ENCODE peak calls at places on chromosomes 12 and 14, in four cellular contexts. G is PC-3; H is CD4-positive, alpha-beta memory T cell; L is NT2/D1. V is an unnamed sample.

GRCh38 chr12:123987022-123987421 is 14.0 kb downstream of the ZNF664 start:
- DNase-seq in G (no peak), H (no peak), L (no peak), V (no peak)

GRCh38 chr12:78208106-78208505 is 377.4 kb downstream of the NAV3 start:
- DNase-seq in G (peak), H (no peak), L (no peak), V (no peak)

GRCh38 chr12:64066052-64066451 is 156.0 kb downstream of the KICS2 start:
- DNase-seq in G (no peak), H (no peak), L (no peak), V (no peak)

GRCh38 chr12:51373222-51373621 is 18.0 kb downstream of the GALNT6 start:
- DNase-seq in G (no peak), H (no peak), L (no peak), V (no peak)

GRCh38 chr12:2191534-2192153 is 138.9 kb downstream of the CACNA1C start:
- DNase-seq in G (no peak), H (no peak), L (no peak), V (no peak)

GRCh38 chr12:26611598-26611997 is 221.4 kb downstream of the ITPR2 start:
- DNase-seq in G (no peak), H (no peak), L (no peak), V (no peak)

GRCh38 chr12:108302471-108303311 is 36.4 kb downstream of the CMKLR1 start:
- DNase-seq in G (peak), H (no peak), L (peak), V (no peak)

GRCh38 chr14:64730061-64730440 is 25.8 kb downstream of the PLEKHG3 start:
- DNase-seq in G (no peak), H (no peak), L (no peak), V (no peak)

GRCh38 chr12:97640826-97641225 is 178.2 kb downstream of the RMST start:
- DNase-seq in G (no peak), H (no peak), L (no peak), V (no peak)

GRCh38 chr12:68246350-68246749 is 7.1 kb downstream of the IL22 start:
- DNase-seq in G (no peak), H (no peak), L (no peak), V (no peak)

GRCh38 chr12:131204416-131205311 is 251.0 kb downstream of the ADGRD1 start:
- DNase-seq in G (no peak), H (no peak), L (no peak), V (no peak)

GRCh38 chr14:98704441-98704840 is 567.6 kb downstream of the BCL11B start:
- DNase-seq in G (no peak), H (peak), L (no peak), V (peak)

GRCh38 chr14:67680121-67680602 is 5.7 kb upstream of the VTI1B start:
- DNase-seq in G (peak), H (no peak), L (no peak), V (no peak)

GRCh38 chr14:33364536-33364935 is 425.9 kb downstream of the NPAS3 start:
- DNase-seq in G (no peak), H (no peak), L (no peak), V (no peak)

GRCh38 chr12:94678849-94679248 is 28.5 kb upstream of the TMCC3 start:
- DNase-seq in G (no peak), H (no peak), L (no peak), V (no peak)

GRCh38 chr14:64089920-64090319 is 204.3 kb downstream of the ESR2 start:
- DNase-seq in G (no peak), H (no peak), L (peak), V (no peak)

GRCh38 chr12:117439531-117440001 is 78.1 kb upstream of the NOS1 start:
- DNase-seq in G (no peak), H (no peak), L (no peak), V (no peak)

GRCh38 chr12:93886533-93887511 is 209.6 kb downstream of the CRADD start:
- DNase-seq in G (peak), H (no peak), L (no peak), V (no peak)

GRCh38 chr12:104163631-104164030 is 25.6 kb upstream of the NFYB start:
- DNase-seq in G (no peak), H (no peak), L (no peak), V (no peak)

GRCh38 chr12:92020983-92021664 is 124.5 kb downstream of the BTG1 start:
- DNase-seq in G (no peak), H (no peak), L (peak), V (no peak)

GRCh38 chr12:132771126-132771838 is 9.7 kb upstream of the ANKLE2 start:
- DNase-seq in G (no peak), H (peak), L (no peak), V (peak)

GRCh38 chr12:117097159-117097558 is 2.1 kb downstream of the TESC start:
- DNase-seq in G (no peak), H (no peak), L (no peak), V (no peak)

GRCh38 chr12:118813778-118814359 is 167.5 kb upstream of the SRRM4 start:
- DNase-seq in G (no peak), H (no peak), L (peak), V (no peak)

GRCh38 chr14:93430889-93431670 is at the start of gene UNC79:
- DNase-seq in G (no peak), H (no peak), L (no peak), V (no peak)

GRCh38 chr14:77203611-77204456 is 22.2 kb downstream of the TMEM63C start:
- DNase-seq in G (no peak), H (no peak), L (no peak), V (no peak)

GRCh38 chr12:52246720-52247621 is 13.9 kb downstream of the KRT7 start:
- DNase-seq in G (peak), H (no peak), L (peak), V (no peak)

GRCh38 chr12:49920241-49920914 is 16.7 kb upstream of the FAIM2 start:
- DNase-seq in G (peak), H (no peak), L (no peak), V (no peak)

GRCh38 chr14:93752980-93753561 is 35.2 kb downstream of the PRIMA1 start:
- DNase-seq in G (no peak), H (no peak), L (no peak), V (no peak)

GRCh38 chr12:89334770-89335169 is 17.5 kb downstream of the DUSP6 start:
- DNase-seq in G (no peak), H (no peak), L (no peak), V (no peak)

GRCh38 chr12:111581434-111582132 is 17.5 kb downstream of the ATXN2 start:
- DNase-seq in G (no peak), H (no peak), L (no peak), V (no peak)

GRCh38 chr12:101204598-101205304 is 5.3 kb downstream of the SLC5A8 start:
- DNase-seq in G (peak), H (no peak), L (no peak), V (no peak)

GRCh38 chr14:52860209-52860608 is 68.8 kb upstream of the GNPNAT1 start:
- DNase-seq in G (no peak), H (no peak), L (no peak), V (no peak)

GRCh38 chr12:15536446-15536845 is 214.1 kb downstream of the PTPRO start:
- DNase-seq in G (no peak), H (no peak), L (no peak), V (no peak)

GRCh38 chr12:48779869-48780268 is 9.0 kb downstream of the ADCY6 start:
- DNase-seq in G (no peak), H (no peak), L (no peak), V (no peak)

GRCh38 chr12:130804216-130804615 is 34.8 kb downstream of the STX2 start:
- DNase-seq in G (peak), H (no peak), L (no peak), V (no peak)

GRCh38 chr12:26748741-26749431 is 84.1 kb downstream of the ITPR2 start:
- DNase-seq in G (peak), H (no peak), L (no peak), V (no peak)

GRCh38 chr14:50001999-50002925 is 109.4 kb downstream of the ARF6 start:
- DNase-seq in G (no peak), H (peak), L (no peak), V (peak)

GRCh38 chr12:131511391-131511802 is 199.5 kb upstream of the SFSWAP start:
- DNase-seq in G (peak), H (peak), L (peak), V (peak)

DNA sequence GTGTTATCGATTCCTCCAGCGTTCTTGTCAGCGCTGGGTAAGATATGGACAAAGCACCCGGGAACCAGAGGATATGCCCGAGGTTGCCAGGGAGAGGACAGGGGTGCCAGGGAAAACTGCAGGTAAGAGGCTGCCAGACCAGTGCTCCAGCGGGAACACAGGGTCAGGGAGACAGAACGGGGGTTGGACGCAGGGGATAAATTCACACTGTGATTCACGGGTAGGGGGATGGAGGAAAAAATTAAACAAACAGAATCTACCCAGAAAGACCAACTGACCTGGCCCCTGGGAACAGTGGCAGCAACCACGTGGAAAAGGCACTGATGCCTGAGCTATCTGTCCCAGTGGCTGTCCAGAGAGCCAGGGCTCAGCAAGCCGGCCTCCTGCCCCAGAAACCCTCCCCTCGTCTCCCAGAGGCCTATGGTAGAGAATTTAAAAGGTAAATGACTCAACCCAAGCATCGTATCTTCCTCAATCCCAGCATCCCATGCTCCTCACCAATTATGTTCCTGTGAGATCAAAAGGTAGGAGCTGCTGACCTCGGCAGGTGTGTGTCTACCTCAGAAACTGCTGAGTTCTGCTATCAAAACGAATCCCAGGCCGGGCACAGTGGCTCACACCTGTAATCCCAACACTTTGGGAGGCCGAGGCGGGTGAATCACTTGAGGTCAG is 49.4 kb downstream of the FOXN3 start:
- DNase-seq in G (no peak), H (no peak), L (no peak), V (no peak)
- H3K4me3 ChIP-seq in G (no peak), H (no peak), L (no peak), V (no peak)

GRCh38 chr12:9127936-9128663 is 12.4 kb upstream of the A2M start:
- DNase-seq in G (no peak), H (no peak), L (no peak), V (no peak)
- H3K4me3 ChIP-seq in G (no peak), H (no peak), L (no peak), V (no peak)

DNA sequence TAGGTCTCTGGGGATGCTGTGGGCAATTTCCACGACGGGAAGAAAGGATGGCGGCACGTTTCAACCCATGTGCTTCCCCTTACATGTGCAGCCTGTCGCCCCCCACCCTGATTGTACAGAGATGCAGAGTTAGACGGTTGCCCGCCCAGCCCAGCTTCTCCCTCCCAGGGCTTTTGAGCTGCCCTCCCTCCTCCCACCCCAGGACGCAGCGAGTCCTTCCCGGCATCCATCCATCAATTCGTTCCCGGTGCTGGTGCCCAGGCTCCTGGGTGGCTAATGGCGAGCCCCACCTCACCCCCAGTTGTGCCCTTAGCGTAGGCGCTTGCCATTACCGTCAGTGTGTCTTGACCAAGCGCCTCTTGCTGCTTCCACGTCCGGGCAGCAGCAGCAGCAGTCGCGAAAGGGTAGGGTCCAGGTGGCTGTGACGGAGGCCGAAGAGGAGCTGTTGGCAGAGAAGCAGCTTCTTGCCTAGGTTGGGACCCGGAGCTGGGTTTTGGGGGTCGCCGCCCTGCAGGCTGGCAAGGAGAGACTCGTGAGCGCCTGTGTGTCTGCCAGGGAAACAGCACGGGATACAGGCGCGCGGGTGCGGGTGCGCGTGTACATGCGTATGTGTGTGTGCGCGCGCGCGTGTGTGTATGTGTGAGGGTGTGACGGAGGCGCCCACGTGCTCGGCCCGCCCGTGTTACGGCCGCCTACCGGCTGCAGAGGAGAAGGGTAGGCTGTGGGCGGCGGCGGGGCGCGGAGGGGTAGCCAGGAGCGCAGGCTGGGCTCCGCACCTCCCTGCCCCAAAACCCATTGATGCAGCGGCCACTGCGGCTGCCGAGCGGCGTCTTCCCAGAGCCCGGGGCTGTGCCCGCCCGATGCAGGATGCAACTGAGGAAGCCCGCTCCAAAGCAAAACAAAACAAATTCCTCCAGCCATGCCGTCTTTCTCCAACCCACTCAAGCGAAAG is at the start of gene SLC6A15:
- DNase-seq in G (no peak), H (no peak), L (peak), V (no peak)
- H3K4me3 ChIP-seq in G (peak), H (no peak), L (peak), V (peak)

GRCh38 chr12:10554228-10554970 is 48.7 kb downstream of the EIF2S3B start:
- DNase-seq in G (no peak), H (no peak), L (no peak), V (peak)
- H3K4me3 ChIP-seq in G (no peak), H (no peak), L (no peak), V (peak)

GRCh38 chr12:72276212-72276865 is 4.2 kb downstream of the TRHDE start:
- DNase-seq in G (peak), H (no peak), L (no peak), V (no peak)

GRCh38 chr12:72275551-72275950 is 3.4 kb downstream of the TRHDE start:
- DNase-seq in G (no peak), H (no peak), L (no peak), V (no peak)

GRCh38 chr12:72274926-72275325 is 2.8 kb downstream of the TRHDE start:
- DNase-seq in G (peak), H (no peak), L (no peak), V (no peak)

GRCh38 chr12:72278894-72279293 is 6.7 kb downstream of the TRHDE start:
- DNase-seq in G (no peak), H (no peak), L (no peak), V (no peak)

GRCh38 chr12:72277415-72277814 is 5.2 kb downstream of the TRHDE start:
- DNase-seq in G (peak), H (no peak), L (no peak), V (no peak)
- H3K4me3 ChIP-seq in G (peak), H (no peak), L (no peak), V (no peak)

DNA sequence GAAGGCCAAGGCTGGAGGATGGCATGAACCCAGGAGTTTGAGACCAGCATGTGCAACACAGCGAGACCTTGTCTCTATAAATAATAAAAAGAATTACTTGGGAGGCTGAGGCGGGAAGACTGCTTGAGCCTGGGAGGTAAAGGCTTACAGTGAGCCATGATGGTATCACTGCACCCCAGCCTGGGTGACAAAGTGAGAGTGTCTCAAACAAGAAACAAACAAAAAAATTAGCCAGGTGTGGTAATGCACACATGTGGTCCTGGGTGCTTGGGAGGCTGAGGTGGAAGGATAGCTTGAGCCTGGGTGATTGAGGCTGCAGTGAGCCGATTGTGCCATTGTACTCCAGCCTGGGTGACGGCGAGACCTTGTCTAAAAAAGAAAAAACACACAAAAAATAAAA is 1.7 kb upstream of the GPRC5A start:
- DNase-seq in G (no peak), H (no peak), L (no peak), V (no peak)
- H3K4me3 ChIP-seq in G (peak), H (no peak), L (no peak), V (no peak)

GRCh38 chr14:51242545-51243490 is 2.8 kb downstream of the TMX1 start:
- DNase-seq in G (no peak), H (no peak), L (no peak), V (no peak)
- H3K4me3 ChIP-seq in G (peak), H (no peak), L (no peak), V (no peak)

DNA sequence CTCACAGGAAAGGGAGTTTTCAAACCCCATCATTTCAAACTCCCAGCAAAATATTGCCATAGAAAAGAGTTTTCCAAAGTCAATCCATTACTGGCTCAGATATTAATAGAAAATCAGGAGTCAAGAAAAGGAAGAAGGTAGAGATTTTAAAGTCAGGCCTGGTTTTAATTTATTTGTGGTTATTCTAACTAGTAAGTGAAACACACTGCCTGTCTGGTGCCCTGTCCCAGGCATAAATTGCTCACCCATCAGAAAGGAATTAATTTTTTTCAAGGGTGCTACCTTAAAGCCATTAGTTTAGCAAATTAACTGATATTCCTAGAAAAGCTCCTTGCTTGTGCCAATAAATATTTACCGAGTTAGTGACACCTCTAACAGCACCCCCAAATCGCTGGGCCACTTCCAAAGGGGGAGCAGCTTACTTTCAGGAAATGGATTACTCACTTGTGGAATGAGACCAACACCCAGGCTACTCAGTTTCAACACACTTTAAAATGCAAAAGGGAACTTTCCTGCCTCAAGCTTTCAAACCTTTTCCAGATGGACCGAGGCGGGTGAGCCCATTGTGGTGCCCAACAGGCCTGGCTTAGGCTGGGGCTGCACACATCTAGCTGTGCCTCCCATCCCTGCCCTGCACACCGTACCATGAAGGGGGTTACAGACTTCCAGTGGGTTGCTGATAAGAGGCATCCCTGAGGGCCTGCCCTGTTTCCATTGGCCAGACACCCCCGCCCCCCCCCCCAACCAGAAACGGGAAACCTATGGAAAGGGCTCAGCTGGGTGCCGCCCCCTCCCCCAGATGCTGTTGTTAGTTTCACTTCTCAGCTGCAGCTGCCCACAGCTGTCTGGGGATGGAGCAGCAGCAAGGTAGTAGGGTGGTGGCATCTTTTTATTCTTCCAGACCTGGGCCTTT is 117.2 kb downstream of the SAMD4A start:
- DNase-seq in G (peak), H (no peak), L (no peak), V (no peak)
- H3K4me3 ChIP-seq in G (no peak), H (no peak), L (no peak), V (no peak)

GRCh38 chr12:65648461-65648860 is 175.8 kb upstream of the HMGA2 start:
- DNase-seq in G (peak), H (no peak), L (no peak), V (no peak)

GRCh38 chr12:65651060-65651459 is 173.2 kb upstream of the HMGA2 start:
- DNase-seq in G (no peak), H (no peak), L (no peak), V (no peak)

GRCh38 chr12:65647074-65647473 is 177.2 kb upstream of the HMGA2 start:
- DNase-seq in G (no peak), H (no peak), L (no peak), V (no peak)

GRCh38 chr12:65646127-65646643 is 178.1 kb upstream of the HMGA2 start:
- DNase-seq in G (no peak), H (no peak), L (no peak), V (no peak)

GRCh38 chr12:65649126-65649525 is 175.2 kb upstream of the HMGA2 start:
- DNase-seq in G (peak), H (no peak), L (no peak), V (no peak)
- H3K4me3 ChIP-seq in G (no peak), H (no peak), L (no peak), V (no peak)